ENCODE peak calls at places on chromosomes 7 and 10, in six cellular contexts. One of them, this sample, is unnamed.

GRCh38 chr10:47261121-47261520 is 38.9 kb upstream of the GDF10 start:
- DNase-seq in body of pancreas: no peak
- DNase-seq in endothelial cell of umbilical vein: no peak
- DNase-seq in H9: no peak
- DNase-seq in ovary: no peak
- DNase-seq in OCI-LY7: peak; percentile 88
- DNase-seq in this sample: peak; percentile 80

GRCh38 chr10:111354859-111355258 is 278.0 kb downstream of the ADRA2A start:
- DNase-seq in body of pancreas: no peak
- DNase-seq in endothelial cell of umbilical vein: no peak
- DNase-seq in H9: no peak
- DNase-seq in ovary: no peak
- DNase-seq in OCI-LY7: no peak
- DNase-seq in this sample: no peak

GRCh38 chr10:70932415-70933196 is 44.2 kb upstream of the PCBD1 start:
- DNase-seq in body of pancreas: no peak
- DNase-seq in endothelial cell of umbilical vein: peak; percentile 52
- DNase-seq in H9: no peak
- DNase-seq in ovary: no peak
- DNase-seq in OCI-LY7: no peak
- DNase-seq in this sample: no peak

GRCh38 chr10:19412531-19412930 is 363.9 kb downstream of the MALRD1 start:
- DNase-seq in body of pancreas: no peak
- DNase-seq in endothelial cell of umbilical vein: no peak
- DNase-seq in H9: no peak
- DNase-seq in ovary: no peak
- DNase-seq in OCI-LY7: no peak
- DNase-seq in this sample: no peak

GRCh38 chr7:98341106-98341505 is 59.6 kb downstream of the BRI3 start:
- DNase-seq in body of pancreas: no peak
- DNase-seq in endothelial cell of umbilical vein: no peak
- DNase-seq in H9: no peak
- DNase-seq in ovary: no peak
- DNase-seq in OCI-LY7: no peak
- DNase-seq in this sample: no peak

GRCh38 chr10:43386549-43386948 is 15.1 kb downstream of the FXYD4 start:
- DNase-seq in body of pancreas: no peak
- DNase-seq in endothelial cell of umbilical vein: no peak
- DNase-seq in H9: no peak
- DNase-seq in ovary: no peak
- DNase-seq in OCI-LY7: no peak
- DNase-seq in this sample: peak; percentile 52

GRCh38 chr10:60827791-60828488 is 49.7 kb downstream of the CDK1 start:
- DNase-seq in body of pancreas: no peak
- DNase-seq in endothelial cell of umbilical vein: peak; percentile 98
- DNase-seq in H9: no peak
- DNase-seq in ovary: no peak
- DNase-seq in OCI-LY7: no peak
- DNase-seq in this sample: no peak

GRCh38 chr7:135490783-135491182 is 19.1 kb downstream of the CNOT4 start:
- DNase-seq in body of pancreas: peak; percentile 44
- DNase-seq in endothelial cell of umbilical vein: peak; percentile 52
- DNase-seq in H9: no peak
- DNase-seq in ovary: no peak
- DNase-seq in OCI-LY7: no peak
- DNase-seq in this sample: no peak

GRCh38 chr10:90885176-90885575 is 13.4 kb downstream of the RPP30 start:
- DNase-seq in body of pancreas: no peak
- DNase-seq in endothelial cell of umbilical vein: no peak
- DNase-seq in H9: no peak
- DNase-seq in ovary: no peak
- DNase-seq in OCI-LY7: no peak
- DNase-seq in this sample: no peak

GRCh38 chr7:17440831-17441230 is 142.4 kb downstream of the AHR start:
- DNase-seq in body of pancreas: no peak
- DNase-seq in endothelial cell of umbilical vein: no peak
- DNase-seq in H9: no peak
- DNase-seq in ovary: no peak
- DNase-seq in OCI-LY7: no peak
- DNase-seq in this sample: no peak

GRCh38 chr10:76444034-76444800 is 1012.8 kb downstream of the LRMDA start:
- DNase-seq in body of pancreas: no peak
- DNase-seq in endothelial cell of umbilical vein: no peak
- DNase-seq in H9: no peak
- DNase-seq in ovary: peak; percentile 44
- DNase-seq in OCI-LY7: no peak
- DNase-seq in this sample: no peak

GRCh38 chr10:46545861-46546590 is 10.4 kb downstream of the GPRIN2 start:
- DNase-seq in body of pancreas: peak; percentile 13
- DNase-seq in endothelial cell of umbilical vein: no peak
- DNase-seq in H9: peak; percentile 24
- DNase-seq in ovary: no peak
- DNase-seq in OCI-LY7: no peak
- DNase-seq in this sample: peak; percentile 70

GRCh38 chr7:78492146-78492545 is 693.6 kb downstream of the PHTF2 start:
- DNase-seq in body of pancreas: no peak
- DNase-seq in endothelial cell of umbilical vein: no peak
- DNase-seq in H9: no peak
- DNase-seq in ovary: no peak
- DNase-seq in OCI-LY7: no peak
- DNase-seq in this sample: no peak

GRCh38 chr10:499991-500390 is 189.5 kb downstream of the DIP2C start:
- DNase-seq in body of pancreas: no peak
- DNase-seq in endothelial cell of umbilical vein: no peak
- DNase-seq in H9: no peak
- DNase-seq in ovary: no peak
- DNase-seq in OCI-LY7: no peak
- DNase-seq in this sample: peak; percentile 51

GRCh38 chr10:131161087-131161486 is 150.4 kb downstream of the TCERG1L start:
- DNase-seq in body of pancreas: no peak
- DNase-seq in endothelial cell of umbilical vein: no peak
- DNase-seq in H9: no peak
- DNase-seq in ovary: no peak
- DNase-seq in OCI-LY7: no peak
- DNase-seq in this sample: peak; percentile 51

GRCh38 chr7:34392972-34393371 is 265.0 kb upstream of the NPSR1 start:
- DNase-seq in body of pancreas: no peak
- DNase-seq in endothelial cell of umbilical vein: no peak
- DNase-seq in H9: no peak
- DNase-seq in ovary: no peak
- DNase-seq in OCI-LY7: no peak
- DNase-seq in this sample: no peak

GRCh38 chr10:24114561-24114960 is 94.4 kb upstream of the KIAA1217 start:
- DNase-seq in body of pancreas: no peak
- DNase-seq in endothelial cell of umbilical vein: no peak
- DNase-seq in H9: no peak
- DNase-seq in ovary: no peak
- DNase-seq in OCI-LY7: no peak
- DNase-seq in this sample: no peak

GRCh38 chr10:28503114-28503513 is 29.8 kb upstream of the WAC start:
- DNase-seq in body of pancreas: peak; percentile 32
- DNase-seq in endothelial cell of umbilical vein: peak; percentile 46
- DNase-seq in H9: no peak
- DNase-seq in ovary: no peak
- DNase-seq in OCI-LY7: no peak
- DNase-seq in this sample: no peak

GRCh38 chr10:94567714-94568520 is 22.3 kb downstream of the HELLS start:
- DNase-seq in body of pancreas: no peak
- DNase-seq in endothelial cell of umbilical vein: no peak
- DNase-seq in H9: no peak
- DNase-seq in ovary: no peak
- DNase-seq in OCI-LY7: no peak
- DNase-seq in this sample: no peak

GRCh38 chr7:150307904-150308303 is 15.3 kb upstream of the LRRC61 start:
- DNase-seq in body of pancreas: no peak
- DNase-seq in endothelial cell of umbilical vein: no peak
- DNase-seq in H9: peak; percentile 12
- DNase-seq in ovary: no peak
- DNase-seq in OCI-LY7: no peak
- DNase-seq in this sample: no peak

GRCh38 chr7:78169992-78170391 is 371.4 kb downstream of the PHTF2 start:
- DNase-seq in body of pancreas: no peak
- DNase-seq in endothelial cell of umbilical vein: no peak
- DNase-seq in H9: no peak
- DNase-seq in ovary: no peak
- DNase-seq in OCI-LY7: no peak
- DNase-seq in this sample: no peak

DNA sequence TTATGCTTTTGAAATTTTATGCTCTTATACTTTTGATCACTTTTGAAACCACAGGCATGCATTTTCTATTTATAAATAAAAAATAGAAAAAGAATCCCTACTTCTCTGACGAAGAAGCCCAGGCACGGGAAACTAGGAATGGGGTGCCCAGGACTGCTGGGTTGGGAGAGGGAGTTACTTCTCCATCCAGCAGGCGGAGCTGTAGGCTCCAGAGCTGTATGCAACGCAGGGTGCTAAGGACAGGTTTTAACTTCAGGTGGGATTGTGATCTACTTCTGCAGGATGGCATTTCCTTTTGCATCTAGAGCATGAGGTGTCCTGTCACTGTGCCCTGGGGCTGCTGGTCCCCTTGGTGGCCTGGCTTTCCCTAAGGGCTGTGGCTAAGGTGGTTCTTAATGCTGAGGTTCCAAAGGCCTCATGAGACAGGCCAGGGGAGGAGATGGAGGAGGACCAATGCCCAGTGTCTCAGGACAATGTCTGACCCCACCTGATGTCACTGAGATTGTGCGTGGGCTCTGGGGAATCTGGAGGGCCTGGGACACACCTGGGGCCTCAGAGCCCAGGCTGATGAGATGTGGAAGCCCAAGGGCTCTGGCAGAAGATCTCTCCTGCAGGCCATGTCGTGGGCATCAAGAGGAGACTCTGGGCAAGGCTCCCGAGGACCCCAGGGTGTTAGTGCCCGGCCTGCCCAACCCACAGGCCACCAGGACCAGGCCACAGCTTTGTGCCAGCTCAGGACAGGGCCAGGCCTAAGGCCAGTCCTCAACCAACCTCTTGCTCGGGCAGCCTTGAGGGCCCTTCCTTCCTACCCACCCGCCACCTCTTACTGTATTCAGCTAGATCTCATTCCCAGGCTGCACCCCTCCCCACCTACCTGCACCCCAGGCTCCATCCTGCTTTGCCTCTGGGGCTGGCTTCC is 507 bp downstream of the CCDC201 start:
- DNase-seq in body of pancreas: no peak
- DNase-seq in endothelial cell of umbilical vein: no peak
- DNase-seq in H9: peak; percentile 60
- DNase-seq in ovary: no peak
- DNase-seq in OCI-LY7: peak; percentile 20
- DNase-seq in this sample: no peak
- TF ChIP-seq CTCF in body of pancreas: peak; percentile 6
- TF ChIP-seq CTCF in endothelial cell of umbilical vein: peak; percentile 67
- TF ChIP-seq CTCF in H9: peak; percentile 84
- TF ChIP-seq CTCF in ovary: no peak
- TF ChIP-seq CTCF in OCI-LY7: peak; percentile 78
- TF ChIP-seq CTCF in this sample: no peak

GRCh38 chr10:125857185-125857760 is 23.8 kb downstream of the DHX32 start:
- DNase-seq in body of pancreas: no peak
- DNase-seq in endothelial cell of umbilical vein: no peak
- DNase-seq in H9: no peak
- DNase-seq in ovary: no peak
- DNase-seq in OCI-LY7: no peak
- DNase-seq in this sample: no peak

GRCh38 chr10:125865120-125865519 is 16.0 kb downstream of the DHX32 start:
- DNase-seq in body of pancreas: no peak
- DNase-seq in endothelial cell of umbilical vein: no peak
- DNase-seq in H9: no peak
- DNase-seq in ovary: no peak
- DNase-seq in OCI-LY7: no peak
- DNase-seq in this sample: no peak

DNA sequence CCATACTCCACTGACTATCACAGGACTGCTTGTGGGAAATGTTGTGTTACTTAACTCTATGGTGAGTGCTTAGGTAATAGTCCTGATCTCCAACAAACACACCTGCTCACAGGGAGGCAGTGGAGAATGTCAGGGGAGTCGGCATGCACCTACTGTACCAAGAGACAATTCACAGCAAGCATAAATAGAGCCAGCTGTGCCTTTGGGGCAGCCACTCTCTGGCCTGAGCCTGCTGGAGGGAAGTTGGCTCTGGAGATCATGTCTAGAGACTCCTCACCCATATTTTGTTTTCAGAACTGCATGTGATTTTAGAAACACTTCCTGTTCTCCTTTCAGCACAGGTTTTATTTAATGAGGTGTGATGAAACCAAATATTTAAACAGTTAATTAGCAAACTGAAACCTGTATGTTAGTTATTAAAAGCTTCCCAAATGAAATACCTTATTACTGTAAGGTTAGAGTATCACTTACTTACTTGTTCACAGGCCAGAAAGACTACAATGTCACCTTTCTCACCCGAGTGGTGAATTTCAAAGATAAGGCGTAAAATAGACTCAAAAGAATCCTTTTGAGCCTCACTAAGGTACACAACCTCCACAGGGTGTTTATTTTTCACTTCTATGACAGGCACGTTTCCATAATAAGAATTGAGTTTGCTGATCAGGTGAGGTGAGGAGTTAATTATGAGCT is 21.8 kb downstream of the DHX32 start:
- DNase-seq in body of pancreas: no peak
- DNase-seq in endothelial cell of umbilical vein: no peak
- DNase-seq in H9: no peak
- DNase-seq in ovary: no peak
- DNase-seq in OCI-LY7: peak; percentile 19
- DNase-seq in this sample: no peak
- H3K4me1 ChIP-seq in body of pancreas: peaks cover 3% of the 10 kb centered on the region
- H3K4me1 ChIP-seq in endothelial cell of umbilical vein: no peaks in the 10 kb centered on the region
- H3K4me1 ChIP-seq in H9: no peaks in the 10 kb centered on the region
- H3K4me1 ChIP-seq in ovary: no peaks in the 10 kb centered on the region
- H3K4me1 ChIP-seq in OCI-LY7: peaks cover 9% of the 10 kb centered on the region
- H3K4me1 ChIP-seq in this sample: no peaks in the 10 kb centered on the region

DNA sequence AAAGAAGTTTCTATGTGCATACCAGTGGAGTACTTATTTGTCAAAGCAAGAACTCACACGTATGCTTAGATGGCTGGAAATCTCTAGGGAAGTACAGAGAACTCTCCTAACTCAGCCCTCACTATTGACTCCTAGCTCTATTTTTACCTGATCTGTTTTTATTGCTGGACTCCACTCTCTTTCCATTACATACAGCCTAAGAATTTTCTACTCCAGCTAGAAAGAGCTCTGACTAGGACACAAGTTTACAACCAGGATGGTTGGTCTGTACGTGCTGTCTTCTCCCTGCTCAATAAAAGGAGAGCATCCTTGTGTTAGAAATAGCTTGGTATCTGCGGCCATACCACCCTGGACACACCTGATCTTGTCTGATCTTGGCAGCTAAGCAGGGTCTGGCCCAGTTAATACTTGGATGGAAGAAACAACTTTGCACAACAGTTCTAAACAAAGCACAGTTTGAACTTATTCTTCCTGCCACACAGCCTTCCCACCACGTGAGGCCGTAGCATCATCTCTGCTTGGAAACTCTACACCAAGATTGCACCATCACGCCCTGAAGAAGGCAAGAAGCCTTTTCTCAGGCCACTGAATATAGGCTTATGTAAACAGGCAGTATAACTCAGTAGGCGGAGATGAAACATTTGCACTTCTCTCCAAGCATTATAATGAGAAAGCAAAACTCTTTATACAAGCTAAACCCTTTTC is 50.7 kb downstream of the KCNMA1 start:
- DNase-seq in body of pancreas: no peak
- DNase-seq in endothelial cell of umbilical vein: no peak
- DNase-seq in H9: no peak
- DNase-seq in ovary: no peak
- DNase-seq in OCI-LY7: no peak
- DNase-seq in this sample: peak; percentile 34
- TF ChIP-seq CTCF in body of pancreas: no peak
- TF ChIP-seq CTCF in endothelial cell of umbilical vein: no peak
- TF ChIP-seq CTCF in H9: no peak
- TF ChIP-seq CTCF in ovary: no peak
- TF ChIP-seq CTCF in OCI-LY7: no peak
- TF ChIP-seq CTCF in this sample: no peak

GRCh38 chr7:20787658-20788057 is 972 bp upstream of the SP8 start:
- DNase-seq in body of pancreas: no peak
- DNase-seq in endothelial cell of umbilical vein: no peak
- DNase-seq in H9: no peak
- DNase-seq in ovary: no peak
- DNase-seq in OCI-LY7: no peak
- DNase-seq in this sample: no peak
- H3K4me1 ChIP-seq in body of pancreas: peaks cover 37% of the 10 kb centered on the region
- H3K4me1 ChIP-seq in endothelial cell of umbilical vein: peaks cover 19% of the 10 kb centered on the region
- H3K4me1 ChIP-seq in H9: peaks cover 5% of the 10 kb centered on the region
- H3K4me1 ChIP-seq in ovary: peaks cover 14% of the 10 kb centered on the region
- H3K4me1 ChIP-seq in OCI-LY7: no peaks in the 10 kb centered on the region
- H3K4me1 ChIP-seq in this sample: peaks cover 39% of the 10 kb centered on the region

This sample was measured in spleen.